ENCODE peak calls at places on chromosomes 13 and 19, in four cellular contexts. K is ascending aorta, D is heart left ventricle, Z is foreskin fibroblast. L is an unnamed sample.

GRCh38 chr13:45519473-45519872 is 54.7 kb downstream of the COG3 start:
- DNase-seq in K (no peak), D (no peak), Z (no peak), L (no peak)

GRCh38 chr13:25796474-25796873 is 255.3 kb downstream of the SHISA2 start:
- DNase-seq in K (no peak), D (no peak), Z (no peak), L (no peak)

GRCh38 chr13:46839399-46839798 is 42.4 kb upstream of the ESD start:
- DNase-seq in K (no peak), D (no peak), Z (no peak), L (no peak)

GRCh38 chr13:40600145-40600751 is 66.2 kb downstream of the FOXO1 start:
- DNase-seq in K (no peak), D (no peak), Z (no peak), L (no peak)

GRCh38 chr19:42412223-42412622 is 15.0 kb downstream of the LIPE start:
- DNase-seq in K (no peak), D (peak), Z (no peak), L (no peak)

GRCh38 chr13:44715287-44716224 is 139.4 kb upstream of the TSC22D1 start:
- DNase-seq in K (no peak), D (no peak), Z (peak), L (no peak)

GRCh38 chr19:38977445-38978314 is 2.1 kb upstream of the FBXO17 start:
- DNase-seq in K (no peak), D (no peak), Z (peak), L (no peak)

GRCh38 chr19:53157601-53158000 is 1.3 kb downstream of the ZNF347 start:
- DNase-seq in K (no peak), D (no peak), Z (peak), L (no peak)

GRCh38 chr19:33426621-33427475 is 53.3 kb downstream of the CEBPG start:
- DNase-seq in K (no peak), D (peak), Z (no peak), L (no peak)

GRCh38 chr13:41645313-41645712 is 188.0 kb downstream of the RGCC start:
- DNase-seq in K (peak), D (no peak), Z (peak), L (no peak)

GRCh38 chr13:40666905-40667621 is 622 bp upstream of the FOXO1 start:
- DNase-seq in K (peak), D (peak), Z (no peak), L (no peak)

GRCh38 chr19:38699027-38699346 is 45.3 kb downstream of the CAPN12 start:
- DNase-seq in K (no peak), D (no peak), Z (no peak), L (no peak)

GRCh38 chr19:35153701-35154534 is 617 bp upstream of the FXYD5 start:
- DNase-seq in K (no peak), D (peak), Z (peak), L (no peak)
- TF ChIP-seq CTCF in K (peak), D (peak), Z (peak), L (peak)

DNA sequence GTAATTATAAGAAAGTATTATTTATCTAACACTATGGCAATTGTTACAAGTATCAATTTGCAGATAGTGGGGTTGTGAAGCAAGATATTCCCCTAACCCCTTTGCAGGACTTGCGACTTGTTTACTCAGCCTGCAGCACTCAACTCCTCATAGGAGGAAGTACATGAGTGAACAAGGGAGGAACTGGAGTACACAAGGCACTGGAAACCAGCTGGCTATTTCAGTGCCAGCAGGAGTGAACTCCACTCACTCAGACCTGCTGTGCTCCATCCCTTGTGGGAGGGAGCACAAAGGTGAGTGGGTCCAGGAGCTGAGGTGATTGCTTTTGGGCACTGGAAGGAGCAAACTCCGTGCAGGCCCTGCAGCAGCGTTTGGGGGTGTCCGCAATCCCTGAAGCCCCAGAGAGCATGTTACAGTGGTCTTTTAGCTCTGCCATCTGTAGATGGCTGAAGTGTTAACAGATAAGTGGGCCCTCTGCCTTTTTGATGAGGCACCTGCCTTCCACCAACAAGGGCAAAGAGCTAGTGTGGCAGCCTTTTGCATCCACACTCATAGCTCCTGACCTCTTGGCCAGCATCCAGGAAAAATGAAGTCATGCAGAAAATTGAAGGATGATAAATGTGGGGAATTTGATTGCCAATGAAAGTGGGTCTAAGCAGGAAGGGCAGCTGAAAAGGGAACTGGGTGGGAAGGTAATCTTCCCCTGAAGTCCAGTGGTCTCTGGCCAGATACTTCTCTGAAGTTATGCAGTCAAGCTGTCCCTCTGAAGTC is 802.2 kb upstream of the MIR17HG start:
- DNase-seq in K (no peak), D (no peak), Z (no peak), L (no peak)
- TF ChIP-seq CTCF in K (no peak), D (no peak), Z (no peak), L (no peak)

DNA sequence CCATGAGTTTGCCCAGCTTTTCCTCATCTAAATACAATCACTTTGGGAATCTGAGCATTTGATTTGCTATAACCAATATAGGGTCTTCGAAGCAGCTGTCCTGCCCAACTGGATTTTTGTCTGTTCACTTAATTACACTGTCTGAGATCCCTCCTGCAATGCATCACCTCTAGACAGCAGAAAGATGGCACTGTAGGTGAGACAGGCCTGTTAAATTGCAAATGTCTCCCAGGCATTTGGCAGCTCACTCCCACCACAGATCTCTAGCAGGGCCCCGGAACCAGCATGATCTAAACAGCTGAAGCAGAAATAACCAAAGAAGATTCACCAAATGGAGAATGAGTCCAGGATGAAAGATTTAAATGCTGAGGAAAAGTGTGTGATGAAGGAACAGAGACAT is 41.9 kb upstream of the SERPINE3 start:
- DNase-seq in K (peak), D (no peak), Z (no peak), L (no peak)
- TF ChIP-seq CTCF in K (no peak), D (no peak), Z (no peak), L (no peak)

DNA sequence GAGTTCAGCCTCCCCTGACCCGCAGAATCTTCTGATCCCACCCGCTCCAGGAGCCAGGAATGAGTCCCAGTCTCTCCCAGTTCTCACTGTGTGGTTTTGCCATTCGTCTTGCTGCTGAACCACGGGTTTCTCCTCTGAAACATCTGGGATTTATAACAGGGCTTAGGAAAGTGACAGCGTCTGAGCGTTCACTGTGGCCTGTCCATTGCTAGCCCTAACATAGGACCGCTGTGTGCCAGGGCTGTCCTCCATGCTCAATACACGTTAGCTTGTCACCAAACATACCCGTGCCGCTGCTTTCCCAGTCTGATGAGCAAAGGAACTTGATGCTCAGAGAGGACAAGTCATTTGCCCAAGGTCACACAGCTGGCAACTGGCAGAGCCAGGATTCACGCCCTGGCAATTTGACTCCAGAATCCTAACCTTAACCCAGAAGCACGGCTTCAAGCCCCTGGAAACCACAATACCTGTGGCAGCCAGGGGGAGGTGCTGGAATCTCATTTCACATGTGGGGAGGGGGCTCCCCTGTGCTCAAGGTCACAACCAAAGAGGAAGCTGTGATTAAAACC is 1.1 kb upstream of the APOE start:
- DNase-seq in K (no peak), D (no peak), Z (no peak), L (no peak)
- TF ChIP-seq CTCF in K (no peak), D (no peak), Z (no peak), L (peak)

DNA sequence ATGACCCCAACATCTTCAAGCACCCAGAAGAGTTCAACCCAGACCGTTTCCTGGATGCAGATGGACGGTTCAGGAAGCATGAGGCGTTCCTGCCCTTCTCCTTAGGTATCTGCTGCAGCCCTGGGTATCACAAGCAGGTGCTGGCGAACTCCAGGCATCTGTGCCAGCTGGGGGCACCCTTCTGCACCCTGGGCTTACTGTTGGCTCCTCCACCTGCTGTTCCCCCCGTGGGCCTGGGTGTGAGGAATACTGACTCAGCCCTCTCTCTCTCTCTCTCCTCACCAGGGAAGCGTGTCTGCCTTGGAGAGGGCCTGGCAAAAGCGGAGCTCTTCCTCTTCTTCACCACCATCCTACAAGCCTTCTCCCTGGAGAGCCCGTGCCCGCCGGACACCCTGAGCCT is 13.0 kb downstream of the CYP2S1 start:
- DNase-seq in K (no peak), D (peak), Z (no peak), L (no peak)
- TF ChIP-seq CTCF in K (no peak), D (no peak), Z (no peak), L (no peak)

DNA sequence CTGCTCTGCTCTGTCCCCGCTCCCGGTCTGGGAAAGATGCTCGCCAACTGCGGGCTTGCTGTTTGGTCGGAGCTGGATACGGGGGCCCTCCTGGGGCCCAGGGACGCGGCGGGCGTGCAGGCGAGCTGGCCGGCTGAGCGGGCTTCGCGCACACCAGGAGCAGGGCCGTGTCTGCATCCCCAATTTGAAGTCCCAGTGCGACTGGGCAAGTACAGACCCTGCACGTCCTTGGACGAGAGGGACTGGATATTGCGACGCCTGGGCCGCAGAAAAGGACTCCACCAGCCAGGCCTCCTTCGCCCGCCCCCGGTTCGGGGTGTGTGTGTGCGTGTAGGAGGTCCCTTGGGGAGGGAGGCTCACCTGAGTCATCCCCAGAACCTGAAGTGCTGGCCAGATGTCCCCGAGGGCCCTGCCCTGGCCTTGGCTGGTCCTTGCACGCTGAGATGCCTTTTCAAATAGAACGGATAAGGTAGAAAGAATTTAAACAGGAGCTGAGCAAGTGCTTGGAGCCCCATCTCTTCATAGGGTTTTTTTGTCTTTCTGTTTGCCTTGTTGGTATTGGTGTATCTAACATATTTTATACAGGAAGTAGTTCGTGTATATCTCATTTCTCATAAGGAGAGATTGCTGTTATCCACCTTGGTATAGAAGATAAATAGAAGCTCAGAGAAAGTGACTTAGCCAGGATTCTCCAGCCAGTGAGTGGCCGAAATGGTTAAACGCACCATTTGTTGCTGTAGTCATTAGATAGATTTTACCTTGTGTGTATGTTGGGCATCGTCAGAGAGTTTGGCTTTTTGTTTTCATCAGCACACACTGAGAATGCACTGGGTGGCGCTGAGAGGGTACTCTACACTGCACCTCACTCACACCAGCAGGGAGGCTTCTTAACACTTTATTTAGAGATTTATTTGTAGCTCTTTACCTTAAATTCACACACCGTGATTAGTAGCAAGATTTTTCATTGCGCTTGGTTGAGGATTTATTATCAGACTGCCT is 1.1 kb downstream of the NAXD start:
- DNase-seq in K (peak), D (no peak), Z (peak), L (no peak)
- TF ChIP-seq CTCF in K (no peak), D (no peak), Z (no peak), L (peak)

DNA sequence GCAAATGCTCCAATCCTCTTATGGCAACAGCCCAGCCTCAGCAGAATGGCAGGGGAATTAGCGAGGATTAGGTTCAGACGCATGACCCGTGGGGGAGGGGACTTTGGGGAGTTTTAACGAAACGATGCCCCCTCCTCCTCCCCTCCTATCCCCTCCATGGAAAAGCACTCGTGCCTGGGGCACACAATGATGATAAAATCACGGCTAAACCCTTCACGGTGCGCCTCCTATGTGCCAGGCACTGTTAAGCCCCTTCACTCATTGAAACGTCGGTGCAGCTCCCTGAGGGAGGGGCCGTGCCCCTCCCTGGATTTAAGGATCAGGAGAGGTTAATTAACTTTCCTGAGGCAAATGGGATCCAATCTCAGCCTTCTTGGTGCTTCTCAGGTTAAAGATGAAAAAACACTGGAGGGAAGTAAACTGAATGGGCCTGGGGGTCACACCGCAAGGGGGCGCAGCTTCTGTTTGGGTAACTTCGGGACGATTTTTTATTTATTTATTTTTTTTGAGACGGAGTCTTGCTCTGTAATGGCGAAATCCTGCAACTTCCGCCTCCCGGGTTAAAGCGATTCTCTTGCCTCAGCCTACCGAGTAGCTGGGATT is 10.1 kb upstream of the TPRX2 start:
- DNase-seq in K (no peak), D (no peak), Z (no peak), L (no peak)
- TF ChIP-seq CTCF in K (peak), D (peak), Z (peak), L (peak)

GRCh38 chr19:5782945-5783919 is 1.3 kb downstream of the PRR22 start:
- DNase-seq in K (no peak), D (no peak), Z (no peak), L (no peak)
- TF ChIP-seq CTCF in K (no peak), D (no peak), Z (no peak), L (no peak)

GRCh38 chr13:23570931-23571330 is 719 bp downstream of the TNFRSF19 start:
- DNase-seq in K (no peak), D (no peak), Z (no peak), L (no peak)
- TF ChIP-seq CTCF in K (no peak), D (peak), Z (peak), L (peak)